ENCODE peak calls at places on chromosomes 11 and 22, in ten cellular contexts. P is activated naive CD4-positive, alpha-beta T cell; W is body of pancreas; E is AG04449; I is activated CD8-positive, alpha-beta T cell treated with anti-CD3 and anti-CD28 coated beads for 36 hours; T is activated T-cell treated with anti-CD3 and anti-CD28 coated beads for 24 hours; D is pancreas; Y is AML-193; F is T-helper 2 cell; R is activated CD4-positive, CD25-positive, alpha-beta regulatory T cell. V is an unnamed sample.

GRCh38 chr22:27948569-27948968 is 29.5 kb upstream of the PITPNB start:
- DNase-seq in F (no peak), P (no peak), Y (no peak), D (no peak), W (no peak), R (no peak), E (no peak), T (no peak), I (no peak), V (no peak)

GRCh38 chr11:69636512-69636866 is 4.5 kb upstream of the CCND1 start:
- DNase-seq in F (no peak), D (peak; percentile 73), I (no peak), R (no peak), E (no peak), Y (no peak), W (peak; percentile 76), P (no peak), T (no peak), V (peak; percentile 39)

GRCh38 chr11:11952036-11952435 is 56.4 kb downstream of the DKK3 start:
- DNase-seq in I (no peak), W (no peak), T (no peak), Y (no peak), P (no peak), R (no peak), E (no peak), F (no peak), D (no peak), V (no peak)

GRCh38 chr22:26922804-26923203 is 265.4 kb downstream of the MIAT start:
- DNase-seq in T (no peak), E (no peak), W (no peak), Y (no peak), R (no peak), P (no peak), I (peak; percentile 5), F (no peak), D (no peak), V (no peak)

GRCh38 chr22:25930083-25930482 is 188.1 kb downstream of the MYO18B start:
- DNase-seq in D (no peak), W (no peak), I (no peak), P (no peak), F (no peak), E (no peak), T (no peak), R (no peak), Y (no peak), V (no peak)

GRCh38 chr22:20021196-20022181 is 579 bp downstream of the TANGO2 start:
- DNase-seq in R (no peak), E (peak; percentile 2), Y (peak; percentile 9), W (peak; percentile 78), F (no peak), I (peak; percentile 26), P (no peak), D (no peak), T (no peak), V (peak; percentile 21)

GRCh38 chr11:26575946-26576345 is 3.9 kb upstream of the MUC15 start:
- DNase-seq in E (no peak), I (no peak), P (no peak), R (no peak), Y (no peak), W (no peak), F (no peak), D (no peak), T (no peak), V (no peak)

GRCh38 chr11:50030193-50030592 is 2.5 kb upstream of the OR4C45 start:
- DNase-seq in W (no peak), Y (no peak), T (no peak), F (no peak), R (no peak), I (no peak), P (no peak), E (no peak), D (no peak), V (no peak)

GRCh38 chr22:44777364-44777756 is 25.0 kb downstream of the ARHGAP8 start:
- DNase-seq in E (no peak), T (no peak), W (no peak), F (no peak), R (no peak), Y (no peak), P (no peak), D (no peak), I (no peak), V (no peak)

GRCh38 chr11:88246680-88247079 is 71.4 kb upstream of the RAB38 start:
- DNase-seq in F (no peak), Y (no peak), W (no peak), P (no peak), I (no peak), D (no peak), T (no peak), R (no peak), E (peak; percentile 31), V (no peak)

GRCh38 chr11:20011294-20011951 is 148.9 kb downstream of the DBX1 start:
- DNase-seq in D (no peak), I (no peak), E (no peak), Y (no peak), F (no peak), W (peak; percentile 59), R (no peak), T (no peak), P (no peak), V (no peak)

GRCh38 chr11:105960252-105961245 is 61.5 kb downstream of the MSANTD4 start:
- DNase-seq in R (no peak), F (no peak), I (no peak), W (peak; percentile 13), Y (no peak), P (no peak), T (no peak), E (no peak), D (peak; percentile 36), V (no peak)

GRCh38 chr22:29715240-29715639 is 4.6 kb upstream of the CABP7 start:
- DNase-seq in W (no peak), Y (no peak), P (no peak), R (no peak), I (no peak), E (no peak), F (no peak), D (no peak), T (no peak), V (no peak)

GRCh38 chr11:1964955-1965354 is 17.8 kb downstream of the MRPL23 start:
- DNase-seq in D (no peak), R (no peak), E (no peak), Y (no peak), P (no peak), F (no peak), T (no peak), W (no peak), I (no peak), V (no peak)